ENCODE peak calls at places on chromosomes 12 and 14, in four cellular contexts. O is NCI-H1092 treated with DMSO at 0.1 percent for 48 hours, G is HS-5, U is GDM1. R is an unnamed sample.

GRCh38 chr12:124125472-124125871 is 152.5 kb downstream of the ZNF664 start:
- DNase-seq in O (no peak), G (no peak), U (peak), R (peak)

GRCh38 chr12:104565606-104566243 is 109.0 kb downstream of the CHST11 start:
- DNase-seq in O (no peak), G (no peak), U (no peak), R (no peak)

GRCh38 chr14:72925171-72925759 is 999 bp upstream of the DCAF4 start:
- DNase-seq in O (no peak), G (no peak), U (no peak), R (no peak)

GRCh38 chr12:105588126-105588525 is 257.6 kb downstream of the C12orf75 start:
- DNase-seq in O (no peak), G (no peak), U (no peak), R (no peak)

GRCh38 chr12:53563452-53563851 is 56.2 kb upstream of the NPFF start:
- DNase-seq in O (no peak), G (no peak), U (no peak), R (no peak)

GRCh38 chr12:130646690-130647089 is 69.4 kb downstream of the RIMBP2 start:
- DNase-seq in O (no peak), G (no peak), U (no peak), R (no peak)

GRCh38 chr12:77847665-77848431 is 17.2 kb downstream of the NAV3 start:
- DNase-seq in O (no peak), G (peak), U (no peak), R (no peak)

GRCh38 chr12:12835378-12836145 is 22.4 kb downstream of the DDX47 start:
- DNase-seq in O (no peak), G (no peak), U (no peak), R (no peak)

GRCh38 chr12:848519-849191 is 96.3 kb downstream of the WNK1 start:
- DNase-seq in O (no peak), G (no peak), U (no peak), R (no peak)

GRCh38 chr12:124377981-124378509 is 83.2 kb downstream of the RFLNA start:
- DNase-seq in O (no peak), G (no peak), U (no peak), R (no peak)

R was measured in NCI-H2081.